ENCODE peak calls at places on chromosomes 11 and 22, in nine cellular contexts. Y, L, N, Z, V, E, A, B and O are unnamed samples. For H3K36me3, the result is how much of the 10 kb centered on the place peaks cover.

GRCh38 chr11:102216433-102217163 is 100.7 kb upstream of the BIRC3 start:
- DNase-seq in Z (no peak), L (no peak), V (no peak), N (no peak), B (no peak), E (no peak), A (no peak), Y (no peak), O (no peak)

GRCh38 chr11:66983275-66983924 is 8.3 kb downstream of the C11orf86 start:
- DNase-seq in A (peak), N (no peak), Z (no peak), V (no peak), E (no peak), B (no peak), Y (no peak), L (no peak), O (no peak)

GRCh38 chr22:44057411-44057987 is 33.4 kb downstream of the PARVB start:
- DNase-seq in L (no peak), V (no peak), E (no peak), B (no peak), Z (no peak), A (no peak), Y (no peak), N (no peak), O (no peak)

GRCh38 chr11:112289588-112290461 is 29.2 kb upstream of the PLET1 start:
- DNase-seq in V (peak), E (peak), B (peak), N (peak), Y (peak), Z (no peak), A (peak), L (peak), O (peak)

GRCh38 chr11:33214187-33214586 is 43.0 kb upstream of the HIPK3 start:
- DNase-seq in Y (no peak), Z (no peak), E (no peak), L (no peak), N (no peak), A (peak), B (no peak), V (no peak), O (no peak)

GRCh38 chr11:25423436-25424184 is 908.3 kb upstream of the ANO3 start:
- DNase-seq in Y (no peak), L (peak), B (no peak), N (no peak), E (no peak), Z (no peak), V (peak), A (peak), O (no peak)

GRCh38 chr11:58024601-58025091 is 965 bp downstream of the OR9Q1 start:
- DNase-seq in Y (peak), V (no peak), L (peak), E (no peak), N (no peak), B (peak), Z (no peak), A (no peak), O (no peak)

GRCh38 chr11:17711836-17712235 is 7.5 kb upstream of the MYOD1 start:
- DNase-seq in V (no peak), Y (no peak), N (no peak), L (no peak), E (no peak), B (no peak), Z (no peak), A (no peak), O (no peak)

GRCh38 chr22:44309137-44309536 is 3.6 kb downstream of the SHISAL1 start:
- DNase-seq in L (peak), B (no peak), Y (peak), N (no peak), Z (peak), E (no peak), V (peak), A (peak), O (no peak)

GRCh38 chr11:57530596-57531507 is at the start of gene TIMM10:
- DNase-seq in Y (peak), Z (peak), L (peak), B (peak), V (peak), A (peak), E (peak), N (peak), O (peak)

GRCh38 chr11:68792400-68792955 is 41.2 kb upstream of the TESMIN start:
- DNase-seq in L (peak), N (no peak), E (no peak), B (no peak), Z (no peak), V (no peak), A (no peak), Y (no peak), O (no peak)

GRCh38 chr22:27573280-27573711 is 228.3 kb downstream of the MN1 start:
- DNase-seq in V (no peak), Z (no peak), A (no peak), L (no peak), Y (no peak), E (no peak), B (no peak), N (no peak), O (no peak)

GRCh38 chr22:24289781-24290181 is 19.1 kb downstream of the SPECC1L start:
- DNase-seq in E (no peak), A (no peak), B (no peak), Y (no peak), V (no peak), N (no peak), L (no peak), Z (no peak), O (no peak)

GRCh38 chr11:126716456-126717083 is 284.0 kb downstream of the KIRREL3 start:
- DNase-seq in V (peak), N (peak), A (no peak), E (no peak), L (peak), Z (no peak), B (no peak), Y (peak), O (no peak)

GRCh38 chr22:43998865-43999264 is 25.2 kb upstream of the PARVB start:
- DNase-seq in E (no peak), L (no peak), N (no peak), B (no peak), A (no peak), V (no peak), Y (no peak), Z (no peak), O (no peak)

GRCh38 chr11:108639146-108639545 is 25.7 kb upstream of the DDX10 start:
- DNase-seq in N (no peak), L (no peak), A (no peak), E (no peak), V (no peak), Z (no peak), B (no peak), Y (no peak), O (no peak)

GRCh38 chr11:86608251-86608799 is 64.1 kb downstream of the ME3 start:
- DNase-seq in B (no peak), A (peak), Y (peak), E (no peak), V (peak), Z (no peak), L (peak), N (peak), O (no peak)

GRCh38 chr11:78961186-78961782 is 386.6 kb upstream of the NARS2 start:
- DNase-seq in E (no peak), Z (no peak), L (peak), Y (peak), A (peak), B (no peak), N (no peak), V (peak), O (no peak)

GRCh38 chr11:122559734-122560382 is 95.7 kb upstream of the UBASH3B start:
- DNase-seq in A (peak), V (peak), N (no peak), Z (no peak), E (no peak), L (peak), B (no peak), Y (no peak), O (no peak)

GRCh38 chr22:23067691-23068090 is 2.6 kb upstream of the GNAZ start:
- DNase-seq in Y (no peak), E (no peak), V (peak), Z (no peak), L (no peak), N (peak), B (no peak), A (no peak), O (no peak)

GRCh38 chr11:69613594-69613993 is 27.4 kb upstream of the CCND1 start:
- DNase-seq in A (no peak), V (no peak), L (no peak), N (no peak), B (no peak), Y (no peak), E (no peak), Z (no peak), O (no peak)

GRCh38 chr11:818396-819128 is at the start of gene PNPLA2:
- DNase-seq in Z (no peak), L (no peak), B (no peak), E (no peak), N (no peak), V (peak), A (peak), Y (peak), O (no peak)

GRCh38 chr22:42962295-42963230 is 52.4 kb downstream of the PACSIN2 start:
- DNase-seq in Y (peak), V (no peak), B (no peak), L (peak), N (no peak), A (peak), Z (no peak), E (no peak), O (no peak)

GRCh38 chr11:104713366-104713765 is 184.9 kb downstream of the CASP12 start:
- DNase-seq in A (no peak), Y (no peak), E (no peak), Z (no peak), B (no peak), L (peak), N (no peak), V (no peak), O (no peak)

GRCh38 chr11:85725510-85726258 is 39.7 kb upstream of the CCDC89 start:
- DNase-seq in Y (no peak), L (peak), A (peak), E (no peak), Z (peak), V (peak), N (no peak), B (no peak), O (no peak)

GRCh38 chr22:22866381-22867111 is 21.1 kb upstream of the IGLL5 start:
- DNase-seq in V (peak), B (no peak), Z (no peak), N (no peak), Y (no peak), E (no peak), A (no peak), L (no peak), O (no peak)

GRCh38 chr22:26374645-26375044 is 54.4 kb upstream of the ASPHD2 start:
- DNase-seq in L (no peak), Y (no peak), B (no peak), N (no peak), A (no peak), V (no peak), E (no peak), Z (no peak), O (no peak)

GRCh38 chr11:75369846-75370245 is 18.4 kb upstream of the ARRB1 start:
- DNase-seq in Z (no peak), A (no peak), E (no peak), N (no peak), L (no peak), V (peak), B (no peak), Y (no peak), O (no peak)

GRCh38 chr11:71252782-71253730 is 679 bp upstream of the SHANK2 start:
- DNase-seq in V (peak), E (no peak), N (no peak), A (no peak), B (no peak), Z (peak), L (peak), Y (peak), O (no peak)

GRCh38 chr22:46219650-46220049 is 30.4 kb downstream of the CDPF1 start:
- DNase-seq in L (no peak), N (no peak), A (no peak), Y (no peak), V (no peak), E (no peak), Z (no peak), B (no peak), O (no peak)

GRCh38 chr22:42553475-42554361 is at the start of gene SERHL2:
- DNase-seq in N (peak), B (peak), Z (no peak), V (peak), L (peak), Y (peak), E (peak), A (peak), O (peak)

GRCh38 chr22:49964493-49965290 is 4.1 kb downstream of the PIM3 start:
- DNase-seq in V (no peak), N (no peak), Z (no peak), L (no peak), A (no peak), Y (peak), B (peak), E (no peak), O (peak)

GRCh38 chr11:62889484-62890437 is 9.1 kb downstream of the SLC3A2 start:
- DNase-seq in Z (no peak), Y (peak), N (no peak), A (no peak), E (no peak), L (peak), V (peak), B (no peak), O (no peak)

GRCh38 chr11:17760102-17761029 is 25.8 kb downstream of the KCNC1 start:
- DNase-seq in A (peak), N (peak), E (no peak), V (peak), Y (peak), Z (no peak), L (peak), B (no peak), O (no peak)

GRCh38 chr22:40973144-40973543 is 22.0 kb downstream of the RBX1 start:
- DNase-seq in Y (no peak), E (no peak), A (no peak), L (no peak), V (no peak), Z (no peak), B (no peak), N (no peak), O (no peak)

GRCh38 chr11:105838668-105839403 is 183.2 kb downstream of the MSANTD4 start:
- DNase-seq in E (no peak), B (no peak), A (peak), Y (no peak), Z (peak), N (no peak), V (peak), L (peak), O (no peak)

GRCh38 chr11:34303028-34303427 is 54.8 kb downstream of the ABTB2 start:
- DNase-seq in Z (no peak), N (no peak), E (no peak), A (no peak), L (no peak), V (no peak), B (no peak), Y (no peak), O (no peak)

GRCh38 chr22:23574877-23575276 is 5.2 kb downstream of the IGLL1 start:
- DNase-seq in E (no peak), V (no peak), L (no peak), Y (no peak), Z (no peak), N (no peak), B (no peak), A (no peak), O (no peak)

GRCh38 chr11:44778200-44779100 is 51.7 kb downstream of the TSPAN18 start:
- DNase-seq in E (no peak), A (no peak), B (no peak), Z (no peak), V (no peak), L (no peak), Y (no peak), N (no peak), O (no peak)

GRCh38 chr11:44775366-44776356 is 48.9 kb downstream of the TSPAN18 start:
- DNase-seq in A (peak), Y (peak), Z (no peak), E (peak), B (no peak), N (peak), V (peak), L (peak), O (no peak)

GRCh38 chr11:44776840-44777536 is 50.2 kb downstream of the TSPAN18 start:
- DNase-seq in E (no peak), N (no peak), L (no peak), V (no peak), Y (no peak), Z (no peak), B (no peak), A (no peak), O (no peak)

GRCh38 chr11:44779736-44780520 is 53.2 kb downstream of the TSPAN18 start:
- DNase-seq in L (no peak), Z (no peak), E (no peak), B (no peak), A (no peak), Y (no peak), N (no peak), V (no peak), O (no peak)

DNA sequence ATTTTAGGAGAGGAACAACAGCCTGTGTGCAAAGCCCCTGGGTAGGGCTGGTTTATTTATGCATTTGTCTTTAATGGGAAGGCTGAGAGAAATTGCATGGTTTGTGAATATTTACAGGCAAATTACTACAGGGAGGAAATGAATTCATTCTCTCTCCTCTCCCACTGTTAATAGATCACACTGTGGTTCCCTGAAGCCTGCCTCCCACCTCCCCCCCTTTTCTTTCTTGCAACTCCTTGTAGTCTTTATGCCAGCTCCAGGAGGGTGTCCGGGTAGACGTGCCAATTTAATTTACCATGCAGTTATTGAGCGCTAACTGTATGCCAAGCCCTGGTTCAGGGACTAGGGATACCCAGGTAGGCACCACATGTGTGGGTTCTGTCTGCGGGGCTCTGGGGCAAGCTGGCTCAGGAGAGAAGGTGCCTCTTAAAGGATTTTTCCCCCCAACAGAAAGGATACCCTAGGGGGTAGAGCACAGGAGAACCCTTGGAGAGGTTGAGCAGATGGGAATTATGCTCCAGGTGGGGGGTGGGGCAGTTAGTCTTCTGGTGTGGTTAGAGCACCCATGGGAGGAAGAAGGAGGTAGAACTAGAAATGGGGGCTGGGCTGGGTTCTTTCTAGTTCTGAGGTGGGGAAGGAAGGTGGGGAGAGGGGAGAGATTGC is 50.9 kb downstream of the TSPAN18 start:
- DNase-seq in N (no peak), A (no peak), L (no peak), Z (no peak), B (no peak), Y (no peak), E (no peak), V (no peak), O (no peak)
- H3K36me3 ChIP-seq in N (under half), A (under half), L (under half), Z (under half), B (under half), Y (under half), E (under half), V (under half), O (under half)

GRCh38 chr11:109940816-109941215 is 152.4 kb upstream of the ZC3H12C start:
- DNase-seq in N (no peak), V (peak), L (peak), Z (no peak), E (no peak), A (peak), B (no peak), Y (no peak), O (no peak)

GRCh38 chr11:109945626-109946321 is 147.4 kb upstream of the ZC3H12C start:
- DNase-seq in N (no peak), E (no peak), V (peak), B (no peak), L (no peak), A (no peak), Y (no peak), Z (no peak), O (no peak)

GRCh38 chr11:109946322-109946846 is 146.8 kb upstream of the ZC3H12C start:
- DNase-seq in A (peak), Y (peak), L (peak), E (no peak), V (peak), Z (peak), B (peak), N (peak), O (peak)
- H3K4me3 ChIP-seq in A (peak), Y (no peak), L (peak), E (no peak), V (peak), Z (peak), B (peak), N (peak), O (peak)

GRCh38 chr11:116534270-116534975 is 238.4 kb downstream of the BUD13 start:
- DNase-seq in E (no peak), L (no peak), Z (no peak), A (no peak), B (no peak), N (no peak), Y (no peak), V (no peak), O (no peak)

GRCh38 chr11:116535120-116535519 is 237.7 kb downstream of the BUD13 start:
- DNase-seq in Y (no peak), B (no peak), E (no peak), A (no peak), N (no peak), L (no peak), V (no peak), Z (no peak), O (no peak)

GRCh38 chr11:116532066-116532465 is 240.7 kb downstream of the BUD13 start:
- DNase-seq in L (no peak), N (no peak), A (no peak), E (no peak), V (no peak), B (no peak), Y (no peak), Z (no peak), O (no peak)

GRCh38 chr11:116530705-116531104 is 242.1 kb downstream of the BUD13 start:
- DNase-seq in Y (no peak), E (no peak), N (no peak), B (no peak), V (no peak), A (no peak), Z (no peak), L (no peak), O (no peak)

GRCh38 chr11:116533186-116533825 is 239.5 kb downstream of the BUD13 start:
- DNase-seq in E (no peak), N (no peak), Z (no peak), V (no peak), B (no peak), A (no peak), Y (no peak), L (no peak), O (no peak)
- TF ChIP-seq CTCF in E (no peak), N (no peak), Z (no peak), V (peak), B (no peak), A (no peak), Y (no peak), L (no peak), O (peak)

DNA sequence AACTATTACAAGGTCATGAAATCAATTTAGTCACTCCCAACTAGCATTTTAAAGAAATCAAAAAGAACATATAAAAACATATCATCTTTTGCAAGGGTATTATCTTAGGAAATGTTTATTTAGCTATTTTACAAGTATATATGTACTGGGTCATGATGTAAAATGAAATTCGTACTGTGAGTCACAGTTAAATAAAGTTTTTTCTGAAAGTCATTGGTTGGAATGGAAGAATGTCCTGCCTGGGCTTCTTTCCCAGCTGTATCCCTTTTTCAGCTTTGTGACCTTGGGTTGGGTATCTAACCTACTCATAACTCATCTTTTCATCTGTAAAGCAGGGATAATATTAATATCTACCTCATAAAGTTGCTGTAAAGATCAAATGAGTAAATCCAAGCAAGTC is 15.7 kb downstream of the FDX1 start:
- DNase-seq in V (peak), Z (no peak), A (no peak), E (no peak), N (no peak), Y (no peak), B (no peak), L (peak), O (no peak)
- H3K36me3 ChIP-seq in V (under half), Z (under half), A (under half), E (under half), N (under half), Y (under half), B (under half), L (under half), O (under half)